ENCODE peak calls at places on chromosomes 2 and 18, in five cellular contexts. N is left ventricle myocardium inferior, I is dermis blood vessel endothelial cell, A is mucosa of gallbladder, C is substantia nigra. M is an unnamed sample.

GRCh38 chr2:201129044-201129505 is 13.1 kb downstream of the CFLAR start:
- DNase-seq in A (peak), C (no peak), I (peak), N (no peak), M (no peak)

GRCh38 chr2:212021947-212022346 is 516.7 kb downstream of the ERBB4 start:
- DNase-seq in I (peak), A (no peak), C (no peak), N (no peak), M (no peak)

GRCh38 chr2:106982350-106982749 is 96.4 kb upstream of the ST6GAL2 start:
- DNase-seq in A (no peak), C (no peak), N (no peak), I (no peak), M (no peak)

GRCh38 chr2:15773204-15773603 is 167.1 kb upstream of the MYCN start:
- DNase-seq in C (no peak), A (no peak), N (no peak), I (no peak), M (no peak)

GRCh38 chr2:202643012-202643858 is 8.5 kb downstream of the FAM117B start:
- DNase-seq in C (no peak), A (no peak), I (no peak), N (no peak), M (no peak)

GRCh38 chr2:210873631-210874030 is 317.2 kb downstream of the CPS1 start:
- DNase-seq in A (no peak), N (no peak), I (no peak), C (no peak), M (no peak)

GRCh38 chr2:69846182-69847067 is 17.0 kb downstream of the GMCL1 start:
- DNase-seq in C (no peak), N (no peak), A (no peak), I (peak), M (no peak)

GRCh38 chr2:105371156-105371555 is 27.7 kb downstream of the FHL2 start:
- DNase-seq in I (no peak), A (no peak), C (no peak), N (no peak), M (no peak)

GRCh38 chr2:232636788-232637420 is 3.5 kb downstream of the EFHD1 start:
- DNase-seq in C (no peak), I (no peak), A (no peak), N (no peak), M (no peak)

GRCh38 chr2:23761638-23762037 is 165.3 kb downstream of the ATAD2B start:
- DNase-seq in C (no peak), N (no peak), I (peak), A (no peak), M (no peak)

GRCh38 chr18:6576706-6577375 is 152.7 kb upstream of the ARHGAP28 start:
- DNase-seq in N (no peak), I (no peak), A (no peak), C (no peak), M (no peak)

GRCh38 chr18:24868760-24869237 is 408.4 kb downstream of the HRH4 start:
- DNase-seq in I (no peak), N (no peak), A (no peak), C (no peak), M (no peak)

GRCh38 chr2:159904565-159905281 is 106.7 kb upstream of the CD302 start:
- DNase-seq in I (peak), A (peak), C (peak), N (peak), M (peak)

GRCh38 chr2:170822292-170822884 is 5.7 kb downstream of the GAD1 start:
- DNase-seq in I (no peak), A (no peak), N (no peak), C (no peak), M (no peak)

GRCh38 chr2:164841719-164842623 is at the start of gene COBLL1:
- DNase-seq in N (peak), A (peak), I (peak), C (peak), M (peak)

GRCh38 chr2:233413046-233413445 is 58.8 kb downstream of the DGKD start:
- DNase-seq in I (no peak), C (no peak), A (no peak), N (no peak), M (no peak)

GRCh38 chr2:141362311-141362710 is 768.5 kb downstream of the LRP1B start:
- DNase-seq in N (no peak), A (no peak), I (no peak), C (no peak), M (no peak)

GRCh38 chr2:229914182-229914581 is 7.6 kb downstream of the TRIP12 start:
- DNase-seq in C (no peak), A (no peak), I (no peak), N (no peak), M (no peak)

GRCh38 chr2:23692901-23693605 is 233.9 kb downstream of the ATAD2B start:
- DNase-seq in I (no peak), C (no peak), N (no peak), A (no peak), M (peak)

GRCh38 chr2:30222031-30222430 is 9.3 kb upstream of the LBH start:
- DNase-seq in N (no peak), C (no peak), A (no peak), I (no peak), M (no peak)

GRCh38 chr18:31918733-31919132 is 24.2 kb downstream of the TRAPPC8 start:
- DNase-seq in N (no peak), C (no peak), I (no peak), A (no peak), M (no peak)

GRCh38 chr2:119425620-119426395 is 5.8 kb upstream of the TMEM37 start:
- DNase-seq in C (no peak), A (no peak), I (no peak), N (no peak), M (no peak)

GRCh38 chr2:43759195-43759594 is 14.6 kb upstream of the DYNC2LI1 start:
- DNase-seq in I (peak), A (no peak), C (no peak), N (no peak), M (no peak)

GRCh38 chr2:152354069-152354755 is 19.2 kb downstream of the FMNL2 start:
- DNase-seq in N (no peak), A (no peak), C (no peak), I (no peak), M (no peak)

GRCh38 chr2:68187329-68187728 is 29.6 kb downstream of the PNO1 start:
- DNase-seq in N (no peak), C (no peak), A (no peak), I (no peak), M (no peak)

GRCh38 chr18:21943456-21943855 is 202.9 kb downstream of the MIB1 start:
- DNase-seq in I (no peak), A (no peak), C (no peak), N (no peak), M (no peak)

GRCh38 chr2:63545023-63545422 is 43.3 kb downstream of the WDPCP start:
- DNase-seq in N (no peak), A (no peak), C (no peak), I (no peak), M (no peak)

GRCh38 chr18:48866028-48866733 is 84.6 kb downstream of the SMAD7 start:
- DNase-seq in I (peak), C (peak), A (peak), N (peak), M (peak)

M was measured in dorsolateral prefrontal cortex.